ENCODE peak calls at places on chromosomes 7 and 10, in nine cellular contexts. Z is HCT116, A is GM23338, F is AG09309, O is AG04449, R is colonic mucosa, C is sigmoid colon, S is tibial artery, H is IMR-90. X is an unnamed sample.

GRCh38 chr7:50331564-50332208 is 27.2 kb downstream of the IKZF1 start:
- DNase-seq in H (no peak), F (no peak), Z (no peak), A (no peak), R (no peak), C (no peak), O (no peak), S (no peak), X (no peak)

GRCh38 chr7:25032774-25033743 is 53.1 kb upstream of the OSBPL3 start:
- DNase-seq in H (peak; percentile 60), F (no peak), S (no peak), R (no peak), C (no peak), Z (no peak), O (no peak), A (no peak), X (no peak)

GRCh38 chr10:33155720-33156638 is 178.5 kb downstream of the NRP1 start:
- DNase-seq in R (no peak), C (no peak), H (peak; percentile 91), A (peak; percentile 71), Z (no peak), F (peak; percentile 46), S (no peak), O (no peak), X (peak; percentile 38)

GRCh38 chr7:55438765-55439525 is 73.8 kb downstream of the LANCL2 start:
- DNase-seq in R (peak; percentile 41), S (no peak), A (no peak), C (no peak), F (no peak), Z (no peak), O (no peak), H (peak; percentile 37), X (no peak)

GRCh38 chr10:43372751-43373445 is 1.5 kb downstream of the FXYD4 start:
- DNase-seq in O (no peak), Z (no peak), S (no peak), R (no peak), A (no peak), C (peak; percentile 30), F (no peak), H (no peak), X (no peak)

GRCh38 chr10:24451325-24451820 is 242.4 kb downstream of the KIAA1217 start:
- DNase-seq in H (no peak), O (no peak), S (no peak), Z (no peak), R (no peak), A (peak; percentile 43), F (no peak), C (no peak), X (no peak)

GRCh38 chr10:25206693-25207414 is 32.1 kb downstream of the GPR158 start:
- DNase-seq in C (no peak), F (no peak), R (no peak), A (no peak), O (no peak), S (no peak), Z (no peak), H (no peak), X (no peak)

GRCh38 chr7:143884978-143885559 is 16.9 kb downstream of the TCAF1 start:
- DNase-seq in R (peak; percentile 44), Z (no peak), C (peak; percentile 79), O (no peak), H (peak; percentile 72), A (peak; percentile 92), S (no peak), F (no peak), X (peak; percentile 72)

GRCh38 chr7:101166603-101166908 is 1.2 kb upstream of the VGF start:
- DNase-seq in Z (no peak), F (no peak), C (no peak), H (no peak), A (no peak), S (no peak), O (no peak), R (no peak), X (no peak)

GRCh38 chr7:69062020-69062760 is 536.1 kb upstream of the AUTS2 start:
- DNase-seq in F (peak; percentile 63), O (peak; percentile 19), Z (no peak), H (peak; percentile 37), C (no peak), A (no peak), S (no peak), R (no peak), X (no peak)
- H3K4me3 ChIP-seq in F (no peak overlapping the region), O (no peak overlapping the region), Z (no peak overlapping the region), H (no peak overlapping the region), C (no peak overlapping the region), A (no peak overlapping the region), S (no peak overlapping the region), R (no peak overlapping the region), X (no peak overlapping the region)

DNA sequence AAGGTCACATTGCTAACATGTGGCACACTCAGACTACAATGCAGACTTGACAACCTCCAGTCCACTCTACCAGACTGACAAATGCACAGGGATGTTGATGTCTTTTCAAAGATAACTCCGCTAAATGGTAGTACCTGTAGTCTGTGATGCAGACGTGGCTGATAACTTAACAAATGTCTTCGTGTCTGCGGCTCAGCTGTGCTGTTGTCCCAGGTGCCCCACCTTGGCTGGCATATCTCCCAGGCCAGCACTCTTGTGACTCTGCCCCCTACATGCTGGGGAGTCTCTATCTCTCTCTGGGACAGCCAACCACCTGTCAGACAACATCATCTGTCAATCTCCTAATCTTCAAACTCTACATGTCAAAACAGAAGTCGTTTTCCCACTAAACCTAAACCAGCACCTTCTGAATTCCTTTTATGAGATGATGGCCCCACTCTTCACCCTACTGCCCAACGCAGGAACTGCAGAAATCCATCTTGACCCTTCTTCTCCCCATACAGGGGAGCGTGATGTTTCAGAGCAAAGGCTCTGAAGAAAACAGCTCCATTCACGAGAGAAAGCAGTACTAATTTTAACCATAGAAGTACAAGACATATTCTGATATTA is 156.4 kb downstream of the USP6NL start:
- DNase-seq in H (no peak), F (no peak), C (no peak), R (no peak), S (no peak), Z (no peak), A (peak; percentile 64), O (no peak), X (no peak)
- TF ChIP-seq CTCF in H (no peak), F (no peak), C (no peak), R (no peak), S (no peak), Z (peak; percentile 48), A (peak; percentile 68), O (no peak), X (peak; percentile 8)

GRCh38 chr10:101182936-101183335 is 46.3 kb downstream of the LBX1 start:
- DNase-seq in O (no peak), F (no peak), R (no peak), S (no peak), H (no peak), Z (no peak), C (no peak), A (peak; percentile 60), X (no peak)
- H3K4me3 ChIP-seq in O (no peak overlapping the region), F (no peak overlapping the region), R (no peak overlapping the region), S (no peak overlapping the region), H (no peak overlapping the region), Z (no peak overlapping the region), C (no peak overlapping the region), A (no peak overlapping the region), X (no peak overlapping the region)

GRCh38 chr10:96719850-96720421 is 378 bp downstream of the PIK3AP1 start:
- DNase-seq in R (peak; percentile 83), S (peak; percentile 52), A (peak; percentile 89), H (no peak), O (no peak), C (peak; percentile 75), F (no peak), Z (peak; percentile 19), X (peak; percentile 63)

GRCh38 chr10:96719205-96719604 is 1.1 kb downstream of the PIK3AP1 start:
- DNase-seq in C (no peak), A (no peak), S (no peak), Z (no peak), H (no peak), R (no peak), F (no peak), O (no peak), X (no peak)

GRCh38 chr10:96718304-96718990 is 1.9 kb downstream of the PIK3AP1 start:
- DNase-seq in R (no peak), S (no peak), O (no peak), C (no peak), F (no peak), Z (no peak), H (no peak), A (no peak), X (no peak)

GRCh38 chr10:96720422-96721206 is at the start of gene PIK3AP1:
- DNase-seq in S (peak; percentile 38), O (no peak), A (peak; percentile 75), R (peak; percentile 72), C (peak; percentile 67), F (no peak), Z (no peak), H (no peak), X (peak; percentile 34)

DNA sequence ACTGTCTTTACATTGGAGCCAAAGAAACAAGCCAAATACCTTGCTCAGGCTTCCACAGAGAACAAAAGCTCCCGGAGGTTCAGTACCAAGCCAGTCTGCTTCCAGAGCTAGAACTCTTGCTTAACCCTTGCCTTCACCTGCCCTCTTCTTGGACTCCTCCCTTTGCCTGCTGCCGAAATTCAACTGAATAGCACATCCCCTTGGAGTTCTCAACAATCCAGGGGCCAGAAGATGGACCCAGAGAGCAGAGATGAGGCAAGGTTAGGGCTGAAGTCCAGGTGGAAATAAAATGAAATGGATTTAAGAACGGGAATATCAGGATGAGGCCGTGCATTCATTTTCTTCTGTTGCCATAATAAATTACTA is 876 bp upstream of the PIK3AP1 start:
- DNase-seq in Z (no peak), S (no peak), R (no peak), C (no peak), A (peak; percentile 52), O (no peak), F (no peak), H (no peak), X (no peak)
- TF ChIP-seq CTCF in Z (peak; percentile 17), S (no peak), R (no peak), C (no peak), A (peak; percentile 31), O (no peak), F (no peak), H (no peak), X (no peak)

X was measured in testis.